ENCODE peak calls at places on chromosomes 16 and 17, in four cellular contexts. Z is IMR-90, F is fibroblast of lung, Y is neuronal stem cell. R is an unnamed sample. For H3K4me1 and H3K27me3, the result is how much of the 10 kb centered on the place peaks cover.

GRCh38 chr16:27235055-27235937 is 32.0 kb downstream of the KDM8 start:
- DNase-seq in Z (peak), F (peak), Y (no peak), R (peak)

GRCh38 chr17:8651013-8651412 is 20.5 kb upstream of the MYH10 start:
- DNase-seq in Z (no peak), F (no peak), Y (no peak), R (no peak)

GRCh38 chr17:59666235-59666634 is 41.0 kb downstream of the PTRH2 start:
- DNase-seq in Z (no peak), F (peak), Y (no peak), R (no peak)

GRCh38 chr17:47621293-47622178 is 28.2 kb upstream of the KPNB1 start:
- DNase-seq in Z (peak), F (peak), Y (peak), R (peak)

GRCh38 chr16:8585942-8586341 is 4.4 kb downstream of the TMEM114 start:
- DNase-seq in Z (no peak), F (no peak), Y (no peak), R (no peak)

GRCh38 chr17:80837711-80838110 is 153.9 kb upstream of the CHMP6 start:
- DNase-seq in Z (no peak), F (no peak), Y (no peak), R (no peak)

GRCh38 chr17:37110816-37111215 is 162.1 kb downstream of the AATF start:
- DNase-seq in Z (no peak), F (no peak), Y (no peak), R (no peak)

GRCh38 chr17:1515640-1516402 is 591 bp downstream of the INPP5K start:
- DNase-seq in Z (peak), F (peak), Y (peak), R (peak)

GRCh38 chr17:80504671-80505413 is 28.4 kb upstream of the NPTX1 start:
- DNase-seq in Z (peak), F (peak), Y (no peak), R (no peak)

GRCh38 chr16:69182730-69183416 is 4.1 kb upstream of the SNTB2 start:
- DNase-seq in Z (no peak), F (no peak), Y (no peak), R (no peak)

GRCh38 chr16:67542464-67542863 is 13.8 kb downstream of the RIPOR1 start:
- DNase-seq in Z (peak), F (peak), Y (no peak), R (no peak)

GRCh38 chr17:31722251-31723056 is 136.6 kb downstream of the COPRS start:
- DNase-seq in Z (peak), F (peak), Y (no peak), R (no peak)

GRCh38 chr17:58215685-58216084 is 3.4 kb downstream of the MKS1 start:
- DNase-seq in Z (no peak), F (no peak), Y (no peak), R (no peak)

GRCh38 chr17:34168989-34169388 is 86.1 kb upstream of the CCL2 start:
- DNase-seq in Z (peak), F (no peak), Y (no peak), R (no peak)

GRCh38 chr17:74467221-74467951 is 952 bp downstream of the CD300A start:
- DNase-seq in Z (no peak), F (no peak), Y (no peak), R (no peak)

GRCh38 chr16:14464796-14465195 is 165.3 kb downstream of the PARN start:
- DNase-seq in Z (no peak), F (no peak), Y (no peak), R (no peak)

GRCh38 chr17:36742267-36743000 is 141.1 kb downstream of the MRM1 start:
- DNase-seq in Z (no peak), F (no peak), Y (no peak), R (no peak)

GRCh38 chr16:57167951-57168350 is 17.9 kb downstream of the PSME3IP1 start:
- DNase-seq in Z (peak), F (peak), Y (peak), R (no peak)

GRCh38 chr16:2238396-2239230 is 2.4 kb downstream of the DNASE1L2 start:
- DNase-seq in Z (no peak), F (no peak), Y (no peak), R (no peak)

GRCh38 chr17:73201215-73202069 is 8.6 kb downstream of the COG1 start:
- DNase-seq in Z (no peak), F (no peak), Y (no peak), R (no peak)

GRCh38 chr17:18261146-18261515 is 669 bp downstream of the MIEF2 start:
- DNase-seq in Z (peak), F (peak), Y (no peak), R (no peak)

GRCh38 chr16:67967183-67967955 is 1.1 kb downstream of the SLC12A4 start:
- DNase-seq in Z (no peak), F (no peak), Y (no peak), R (no peak)

GRCh38 chr16:2776500-2777139 is 460 bp downstream of the ELOB start:
- DNase-seq in Z (no peak), F (no peak), Y (peak), R (no peak)

GRCh38 chr17:29616300-29617048 is 6.2 kb downstream of the CORO6 start:
- DNase-seq in Z (no peak), F (no peak), Y (no peak), R (no peak)

GRCh38 chr17:18246880-18247612 is 11.5 kb downstream of the FLII start:
- DNase-seq in Z (peak), F (peak), Y (no peak), R (no peak)

GRCh38 chr16:83439412-83439811 is 368.4 kb upstream of the HSBP1 start:
- DNase-seq in Z (no peak), F (no peak), Y (no peak), R (no peak)

GRCh38 chr17:43871947-43872690 is 25.1 kb downstream of the CD300LG start:
- DNase-seq in Z (no peak), F (no peak), Y (no peak), R (no peak)

GRCh38 chr16:14069818-14070217 is 1.3 kb upstream of the MRTFB start:
- DNase-seq in Z (no peak), F (no peak), Y (no peak), R (no peak)

GRCh38 chr17:28575126-28575795 is 1.4 kb downstream of the ALDOC start:
- DNase-seq in Z (no peak), F (no peak), Y (no peak), R (no peak)

GRCh38 chr17:17951524-17951923 is 20.7 kb downstream of the TOM1L2 start:
- DNase-seq in Z (no peak), F (no peak), Y (no peak), R (no peak)

GRCh38 chr16:67966549-67967182 is 1.8 kb downstream of the SLC12A4 start:
- DNase-seq in Z (no peak), F (peak), Y (no peak), R (no peak)

GRCh38 chr16:16118337-16118736 is 105.0 kb downstream of the ABCC6 start:
- DNase-seq in Z (no peak), F (no peak), Y (no peak), R (no peak)

GRCh38 chr16:64459821-64460220 is 662.0 kb downstream of the CDH11 start:
- DNase-seq in Z (peak), F (peak), Y (no peak), R (no peak)

GRCh38 chr17:4199818-4200402 is 56.9 kb downstream of the CYB5D2 start:
- DNase-seq in Z (peak), F (no peak), Y (peak), R (peak)

GRCh38 chr16:24281466-24281865 is 25.3 kb downstream of the CACNG3 start:
- DNase-seq in Z (no peak), F (no peak), Y (no peak), R (no peak)

GRCh38 chr17:80511222-80512180 is 33.1 kb upstream of the RPTOR start:
- DNase-seq in Z (no peak), F (no peak), Y (no peak), R (no peak)

GRCh38 chr17:49515196-49515770 is 20.2 kb downstream of the NGFR start:
- DNase-seq in Z (peak), F (peak), Y (peak), R (peak)

DNA sequence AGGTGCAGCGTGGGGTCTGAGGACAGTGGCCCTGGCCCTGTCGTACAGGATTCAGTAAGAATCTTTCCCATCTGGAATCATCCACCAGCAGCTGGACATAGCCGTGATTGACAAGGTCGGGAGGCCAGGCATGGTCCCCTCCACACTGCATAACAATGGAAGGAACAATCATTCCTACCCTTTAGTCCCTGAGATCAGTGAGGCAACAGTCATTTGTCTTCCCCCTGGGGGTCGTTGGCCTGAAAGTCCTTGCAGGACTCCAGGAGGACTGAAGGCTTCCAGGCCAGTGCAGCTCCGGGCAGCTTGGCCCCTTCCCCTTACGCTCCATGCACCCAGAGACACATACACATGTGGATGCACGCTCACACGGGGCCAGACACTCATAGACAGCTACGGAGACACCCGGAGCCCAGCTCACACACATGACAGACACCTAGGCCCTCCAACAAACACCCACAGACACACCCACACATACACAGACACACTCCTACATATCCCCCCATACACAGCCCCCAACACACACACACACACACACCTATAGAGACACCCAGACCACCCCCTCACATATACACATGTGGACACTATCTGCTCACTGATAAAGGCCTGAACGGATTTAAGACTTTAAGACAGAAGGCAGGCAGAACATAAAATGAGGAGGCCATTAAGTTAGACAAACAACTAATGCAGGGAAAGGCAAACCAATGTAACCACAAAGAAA is 42.9 kb downstream of the LITAF start:
- DNase-seq in Z (no peak), F (no peak), Y (no peak), R (peak)
- H3K4me1 ChIP-seq in Z (under half), F (under half), Y (under half), R (under half)

DNA sequence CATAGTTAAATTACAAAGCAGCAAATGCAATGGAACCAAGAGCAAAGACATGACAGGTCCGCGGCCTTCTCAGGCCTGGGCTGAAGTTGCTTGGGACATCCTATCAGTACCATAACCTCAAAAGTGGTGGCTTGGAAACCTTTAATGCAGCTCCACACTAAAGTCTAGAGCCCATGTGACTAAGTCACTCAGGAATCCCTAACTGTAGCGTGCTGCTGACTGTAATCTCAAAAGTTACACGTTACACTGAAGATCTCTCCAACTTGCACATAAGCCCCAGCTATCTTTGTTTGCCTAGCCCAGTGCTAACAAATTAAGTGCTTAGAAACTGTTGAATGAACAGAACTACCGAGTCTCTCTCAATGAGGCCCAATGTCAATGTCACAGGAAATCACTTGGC is 27.8 kb downstream of the NUP88 start:
- DNase-seq in Z (peak), F (peak), Y (no peak), R (no peak)
- H3K27me3 ChIP-seq in Z (under half), F (under half), Y (under half), R (under half)

GRCh38 chr16:89183463-89183862 is 11.9 kb downstream of the CDH15 start:
- DNase-seq in Z (no peak), F (no peak), Y (no peak), R (no peak)

GRCh38 chr16:89187337-89188063 is 12.8 kb downstream of the SLC22A31 start:
- DNase-seq in Z (no peak), F (peak), Y (no peak), R (no peak)

GRCh38 chr16:89183975-89184684 is 12.6 kb downstream of the CDH15 start:
- DNase-seq in Z (no peak), F (no peak), Y (no peak), R (no peak)

GRCh38 chr16:89185062-89185751 is 13.7 kb downstream of the CDH15 start:
- DNase-seq in Z (no peak), F (no peak), Y (no peak), R (no peak)

GRCh38 chr16:89184685-89185061 is 13.1 kb downstream of the CDH15 start:
- DNase-seq in Z (no peak), F (no peak), Y (no peak), R (no peak)
- H3K9ac ChIP-seq in Z (no peak), F (no peak), Y (peak), R (peak)

GRCh38 chr16:85202051-85202601 is 89.9 kb upstream of the CIBAR2 start:
- DNase-seq in Z (no peak), F (no peak), Y (no peak), R (no peak)

GRCh38 chr16:85199880-85200279 is 87.6 kb upstream of the CIBAR2 start:
- DNase-seq in Z (no peak), F (no peak), Y (no peak), R (no peak)

GRCh38 chr16:85202631-85203461 is 90.6 kb upstream of the CIBAR2 start:
- DNase-seq in Z (peak), F (peak), Y (peak), R (peak)

GRCh38 chr16:85200471-85201278 is 88.4 kb upstream of the CIBAR2 start:
- DNase-seq in Z (no peak), F (no peak), Y (no peak), R (no peak)

GRCh38 chr16:85201566-85201965 is 89.3 kb upstream of the CIBAR2 start:
- DNase-seq in Z (peak), F (peak), Y (no peak), R (no peak)
- H3K4me1 ChIP-seq in Z (half or more), F (under half), Y (under half), R (under half)

DNA sequence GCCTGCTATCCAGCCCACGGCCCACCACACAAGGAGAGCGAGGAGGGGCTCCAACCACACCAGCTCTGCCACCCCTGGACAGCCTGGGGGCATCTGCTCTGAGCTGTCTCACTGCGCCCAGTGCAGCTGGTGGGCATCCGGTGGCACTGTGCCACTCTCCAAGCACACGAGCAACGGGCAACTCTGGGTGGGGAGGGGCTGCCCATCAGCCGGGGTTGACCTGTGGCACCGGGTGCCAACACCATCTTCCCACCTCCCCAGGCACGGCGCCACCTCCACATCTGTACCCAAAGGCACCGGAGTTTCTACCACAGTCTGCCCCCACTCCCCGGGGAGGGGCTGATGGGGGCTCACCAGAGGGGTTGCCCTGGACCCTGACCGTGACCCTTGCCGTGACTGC is 241.8 kb downstream of the RBFOX3 start:
- DNase-seq in Z (no peak), F (no peak), Y (no peak), R (no peak)
- H3K27me3 ChIP-seq in Z (under half), F (under half), Y (under half), R (under half)

R was measured in NT2/D1.